ENCODE peak calls at places on chromosomes 5 and 9, in ten cellular contexts. X is naive B cell; T is NCI-H774; S is body of pancreas; H is smooth muscle cell of the brain vasculature; U is GM19239; E is lower leg skin; R is AG08395; F is stimulated activated CD4-positive, alpha-beta T cell treated with anti-CD3 and anti-CD28 coated beads, Interleukin-1b, Interleukin-23, amount 100 ng/mL, for 4 hours; O is ELF-1. C is an unnamed sample.
A peak's percentile ranks its signal among the peaks of the same experiment; 100 is the strongest.

GRCh38 chr5:38515648-38516047 is 40.8 kb downstream of the LIFR start:
- DNase-seq in X (no peak), T (peak; percentile 35), S (no peak), H (peak; percentile 12), U (no peak), E (no peak), R (peak; percentile 47), F (no peak), O (no peak), C (no peak)

GRCh38 chr5:167295686-167296015 is 995.8 kb upstream of the WWC1 start:
- DNase-seq in X (no peak), T (no peak), S (no peak), H (no peak), U (no peak), E (no peak), R (no peak), F (no peak), O (no peak), C (no peak)

GRCh38 chr9:16532681-16533450 is 337.6 kb downstream of the BNC2 start:
- DNase-seq in X (no peak), T (no peak), S (no peak), H (no peak), U (no peak), E (no peak), R (peak; percentile 37), F (no peak), O (no peak), C (no peak)

GRCh38 chr5:41068169-41068568 is 3.0 kb downstream of the MROH2B start:
- DNase-seq in X (no peak), T (no peak), S (no peak), H (no peak), U (no peak), E (no peak), R (no peak), F (no peak), O (no peak), C (no peak)

GRCh38 chr5:1354491-1355033 is 9.7 kb upstream of the CLPTM1L start:
- DNase-seq in X (no peak), T (no peak), S (no peak), H (no peak), U (no peak), E (no peak), R (no peak), F (no peak), O (no peak), C (no peak)

GRCh38 chr9:136820947-136821332 is 13.2 kb downstream of the RABL6 start:
- DNase-seq in X (no peak), T (no peak), S (no peak), H (no peak), U (no peak), E (no peak), R (no peak), F (no peak), O (peak; percentile 25), C (no peak)

GRCh38 chr9:130681769-130682489 is 11.7 kb upstream of the EXOSC2 start:
- DNase-seq in X (no peak), T (no peak), S (peak; percentile 24), H (no peak), U (no peak), E (no peak), R (no peak), F (no peak), O (peak; percentile 55), C (no peak)

GRCh38 chr5:132674671-132675506 is 1.1 kb downstream of the IL4 start:
- DNase-seq in X (no peak), T (no peak), S (peak; percentile 18), H (peak; percentile 76), U (peak; percentile 55), E (no peak), R (peak; percentile 96), F (no peak), O (no peak), C (peak; percentile 50)

GRCh38 chr5:22470408-22470807 is 382.7 kb downstream of the CDH12 start:
- DNase-seq in X (no peak), T (no peak), S (no peak), H (no peak), U (no peak), E (no peak), R (no peak), F (no peak), O (no peak), C (no peak)

GRCh38 chr9:106918825-106919509 is 56.0 kb downstream of the ZNF462 start:
- DNase-seq in X (no peak), T (no peak), S (no peak), H (no peak), U (no peak), E (no peak), R (no peak), F (no peak), O (no peak), C (no peak)

GRCh38 chr9:116039312-116039711 is 114.3 kb upstream of the PAPPA start:
- DNase-seq in X (no peak), T (no peak), S (no peak), H (no peak), U (no peak), E (no peak), R (no peak), F (no peak), O (no peak), C (no peak)

GRCh38 chr5:26761040-26761439 is 277.3 kb downstream of the CDH9 start:
- DNase-seq in X (no peak), T (peak; percentile 87), S (peak; percentile 8), H (no peak), U (no peak), E (no peak), R (no peak), F (no peak), O (no peak), C (no peak)

GRCh38 chr5:14400085-14400484 is 181.5 kb upstream of the OTULINL start:
- DNase-seq in X (no peak), T (no peak), S (no peak), H (no peak), U (no peak), E (no peak), R (peak; percentile 65), F (no peak), O (no peak), C (no peak)

GRCh38 chr5:178651046-178651810 is 24.4 kb upstream of the CLK4 start:
- DNase-seq in X (no peak), T (no peak), S (no peak), H (peak; percentile 71), U (no peak), E (no peak), R (peak; percentile 11), F (no peak), O (no peak), C (no peak)

GRCh38 chr9:94697972-94698581 is 28.4 kb upstream of the AOPEP start:
- DNase-seq in X (no peak), T (no peak), S (no peak), H (no peak), U (no peak), E (peak; percentile 36), R (peak; percentile 14), F (no peak), O (peak; percentile 42), C (no peak)

GRCh38 chr9:91221332-91221731 is 140.4 kb downstream of the AUH start:
- DNase-seq in X (no peak), T (no peak), S (no peak), H (no peak), U (no peak), E (no peak), R (no peak), F (no peak), O (no peak), C (no peak)

GRCh38 chr5:126982926-126983873 is 47.2 kb downstream of the MARCHF3 start:
- DNase-seq in X (no peak), T (no peak), S (no peak), H (no peak), U (no peak), E (no peak), R (no peak), F (no peak), O (no peak), C (no peak)

GRCh38 chr9:2231831-2232230 is 216.7 kb downstream of the SMARCA2 start:
- DNase-seq in X (no peak), T (no peak), S (peak; percentile 21), H (no peak), U (no peak), E (no peak), R (peak; percentile 55), F (no peak), O (no peak), C (no peak)

GRCh38 chr9:129276486-129277260 is 98.6 kb upstream of the IER5L start:
- DNase-seq in X (no peak), T (no peak), S (no peak), H (no peak), U (no peak), E (peak; percentile 74), R (no peak), F (no peak), O (peak; percentile 76), C (no peak)

GRCh38 chr9:486156-486555 is 271.5 kb downstream of the DOCK8 start:
- DNase-seq in X (no peak), T (no peak), S (no peak), H (no peak), U (no peak), E (no peak), R (no peak), F (no peak), O (no peak), C (no peak)

GRCh38 chr5:180121799-180122198 is 50.2 kb upstream of the RNF130 start:
- DNase-seq in X (no peak), T (no peak), S (no peak), H (no peak), U (no peak), E (no peak), R (no peak), F (no peak), O (no peak), C (no peak)

GRCh38 chr9:108056083-108056804 is 566.7 kb upstream of the KLF4 start:
- DNase-seq in X (no peak), T (no peak), S (no peak), H (no peak), U (no peak), E (no peak), R (no peak), F (no peak), O (no peak), C (peak; percentile 33)

GRCh38 chr9:112069318-112070169 is 105.6 kb downstream of the SUSD1 start:
- DNase-seq in X (peak; percentile 42), T (no peak), S (no peak), H (no peak), U (no peak), E (no peak), R (no peak), F (no peak), O (no peak), C (no peak)